ENCODE peak calls at places on chromosomes 5 and 9, in five cellular contexts. L, P, O, T and R are unnamed samples.

GRCh38 chr5:175809531-175810121 is 61.8 kb upstream of the CPLX2 start:
- DNase-seq in L (peak), P (no peak), O (no peak), T (peak), R (no peak)

GRCh38 chr5:111299067-111299481 is 74.9 kb downstream of the CAMK4 start:
- DNase-seq in L (no peak), P (no peak), O (no peak), T (no peak), R (no peak)

GRCh38 chr9:137438591-137439157 is 2.5 kb downstream of the ENTPD8 start:
- DNase-seq in L (no peak), P (no peak), O (no peak), T (no peak), R (no peak)

GRCh38 chr5:176550275-176550831 is 1.2 kb downstream of the CDHR2 start:
- DNase-seq in L (no peak), P (no peak), O (no peak), T (no peak), R (no peak)

GRCh38 chr9:89529243-89530030 is 31.5 kb upstream of the SEMA4D start:
- DNase-seq in L (no peak), P (no peak), O (no peak), T (no peak), R (no peak)

GRCh38 chr5:65815156-65815555 is 93.2 kb downstream of the NLN start:
- DNase-seq in L (no peak), P (no peak), O (no peak), T (no peak), R (no peak)

GRCh38 chr9:37926737-37927590 is 23.0 kb upstream of the SLC25A51 start:
- DNase-seq in L (no peak), P (peak), O (no peak), T (no peak), R (no peak)

GRCh38 chr9:110578896-110579752 is at the start of gene SVEP1:
- DNase-seq in L (no peak), P (no peak), O (peak), T (no peak), R (peak)

GRCh38 chr5:95564450-95564849 is 9.5 kb downstream of the ARSK start:
- DNase-seq in L (no peak), P (no peak), O (no peak), T (peak), R (no peak)

GRCh38 chr5:91443761-91444467 is 60.8 kb upstream of the ARRDC3 start:
- DNase-seq in L (no peak), P (no peak), O (no peak), T (no peak), R (no peak)

GRCh38 chr9:78118742-78119473 is 87.3 kb upstream of the GNAQ start:
- DNase-seq in L (no peak), P (no peak), O (no peak), T (no peak), R (no peak)

GRCh38 chr5:129905467-129906176 is 1.4 kb downstream of the CHSY3 start:
- DNase-seq in L (peak), P (no peak), O (peak), T (no peak), R (peak)

GRCh38 chr5:68225188-68225910 is 9.8 kb downstream of the PIK3R1 start:
- DNase-seq in L (peak), P (no peak), O (no peak), T (no peak), R (no peak)

GRCh38 chr9:137323531-137324331 is 21.7 kb upstream of the NRARP start:
- DNase-seq in L (no peak), P (no peak), O (no peak), T (no peak), R (peak)

GRCh38 chr5:252546-252945 is 18.9 kb upstream of the PDCD6 start:
- DNase-seq in L (no peak), P (no peak), O (no peak), T (no peak), R (no peak)